ENCODE peak calls at places on chromosomes 16 and 17, in nine cellular contexts. G, A, B, R, Z, Y, E, K and O are unnamed samples. For H3K4me1, the result is how much of the 10 kb centered on the place peaks cover.

GRCh38 chr17:80260791-80261158 is at the start of gene RNF213:
- DNase-seq in K (no peak), B (peak), A (peak), Z (no peak), G (peak), Y (no peak), E (peak), R (peak), O (no peak)

GRCh38 chr16:4113358-4114256 is 2.6 kb downstream of the ADCY9 start:
- DNase-seq in E (no peak), Z (no peak), Y (no peak), A (no peak), B (no peak), G (no peak), R (peak), K (no peak), O (no peak)

GRCh38 chr17:48068491-48068961 is 20.4 kb downstream of the NFE2L1 start:
- DNase-seq in R (peak), A (no peak), G (no peak), K (no peak), Z (no peak), E (no peak), Y (peak), B (no peak), O (no peak)

GRCh38 chr17:80632046-80632581 is 87.5 kb downstream of the RPTOR start:
- DNase-seq in Y (no peak), R (no peak), G (no peak), B (no peak), A (no peak), E (no peak), K (no peak), Z (no peak), O (no peak)

GRCh38 chr17:57114085-57114673 is 29.1 kb downstream of the AKAP1 start:
- DNase-seq in A (peak), G (peak), E (no peak), R (peak), Y (no peak), B (peak), K (no peak), Z (no peak), O (no peak)

GRCh38 chr16:48158296-48158695 is 2.5 kb upstream of the ABCC12 start:
- DNase-seq in A (no peak), Z (no peak), Y (no peak), E (no peak), K (peak), G (no peak), B (no peak), R (no peak), O (no peak)

GRCh38 chr16:53991181-53992056 is 287.5 kb downstream of the FTO start:
- DNase-seq in A (no peak), Y (no peak), E (no peak), K (no peak), G (peak), B (peak), Z (no peak), R (no peak), O (no peak)

GRCh38 chr17:58565389-58566311 is 51.2 kb upstream of the MTMR4 start:
- DNase-seq in E (no peak), G (no peak), R (no peak), K (no peak), Z (no peak), B (no peak), A (no peak), Y (no peak), O (no peak)

GRCh38 chr17:48207776-48208175 is 100.2 kb downstream of the SNX11 start:
- DNase-seq in G (no peak), Y (no peak), B (no peak), Z (no peak), A (no peak), R (no peak), E (no peak), K (no peak), O (no peak)

GRCh38 chr17:47205419-47205963 is 3.7 kb upstream of the MYL4 start:
- DNase-seq in E (peak), G (peak), R (peak), B (no peak), A (no peak), Y (peak), K (peak), Z (no peak), O (no peak)

GRCh38 chr17:41415833-41416335 is 8.5 kb downstream of the KRT37 start:
- DNase-seq in A (peak), G (no peak), R (no peak), K (no peak), Y (no peak), Z (no peak), B (no peak), E (no peak), O (no peak)

GRCh38 chr17:28745777-28746473 is 2.1 kb downstream of the TRAF4 start:
- DNase-seq in Z (no peak), R (peak), E (no peak), B (no peak), K (no peak), Y (no peak), G (peak), A (no peak), O (no peak)

GRCh38 chr17:80793421-80793820 is 198.2 kb upstream of the CHMP6 start:
- DNase-seq in G (no peak), Z (no peak), Y (peak), B (no peak), E (no peak), A (no peak), K (no peak), R (peak), O (no peak)

GRCh38 chr16:46607529-46607928 is 13.7 kb downstream of the SHCBP1 start:
- DNase-seq in R (no peak), A (no peak), Z (no peak), B (peak), K (no peak), Y (no peak), E (no peak), G (no peak), O (no peak)

GRCh38 chr17:33732116-33732515 is 439.0 kb upstream of the ASIC2 start:
- DNase-seq in R (no peak), A (no peak), K (no peak), G (no peak), B (peak), Z (no peak), Y (no peak), E (no peak), O (no peak)

GRCh38 chr17:50181155-50181554 is 15.3 kb downstream of the SGCA start:
- DNase-seq in K (no peak), E (peak), Y (no peak), B (no peak), R (no peak), G (no peak), Z (no peak), A (no peak), O (no peak)

GRCh38 chr17:41864498-41864836 is 756 bp downstream of the KLHL11 start:
- DNase-seq in B (no peak), R (no peak), K (no peak), E (no peak), A (no peak), Y (peak), Z (no peak), G (no peak), O (no peak)

GRCh38 chr16:15946257-15947044 is 3.0 kb upstream of the ABCC1 start:
- DNase-seq in B (peak), A (no peak), K (no peak), G (no peak), Z (no peak), E (no peak), R (peak), Y (peak), O (no peak)

GRCh38 chr17:64778367-64779290 is 116.5 kb upstream of the SMURF2 start:
- DNase-seq in Z (no peak), A (peak), R (peak), Y (peak), G (peak), K (no peak), E (no peak), B (no peak), O (no peak)

GRCh38 chr16:4517812-4518211 is 20.8 kb downstream of the CDIP1 start:
- DNase-seq in B (peak), E (no peak), A (no peak), Z (no peak), K (no peak), Y (no peak), R (peak), G (no peak), O (no peak)

GRCh38 chr16:84650062-84650991 is 2.0 kb downstream of the KLHL36 start:
- DNase-seq in R (no peak), Y (no peak), K (no peak), B (no peak), A (no peak), Z (no peak), G (no peak), E (no peak), O (no peak)

GRCh38 chr16:87552772-87553171 is 49.5 kb upstream of the JPH3 start:
- DNase-seq in Y (no peak), E (no peak), A (no peak), G (no peak), Z (no peak), R (no peak), K (no peak), B (no peak), O (no peak)

GRCh38 chr17:73822371-73822770 is 178.1 kb upstream of the SDK2 start:
- DNase-seq in Y (peak), B (no peak), R (no peak), G (no peak), E (no peak), K (no peak), Z (no peak), A (no peak), O (no peak)

GRCh38 chr17:41332239-41332638 is 16.7 kb upstream of the KRTAP17-1 start:
- DNase-seq in E (no peak), Y (no peak), R (no peak), K (no peak), A (no peak), G (no peak), B (no peak), Z (peak), O (no peak)

GRCh38 chr17:80653856-80654255 is 109.2 kb downstream of the RPTOR start:
- DNase-seq in Y (no peak), A (no peak), R (no peak), K (no peak), E (no peak), Z (no peak), B (no peak), G (no peak), O (no peak)

GRCh38 chr16:89274561-89275283 is 57.2 kb downstream of the ZNF778 start:
- DNase-seq in Z (no peak), R (no peak), B (no peak), E (no peak), K (no peak), A (no peak), G (no peak), Y (no peak), O (no peak)

GRCh38 chr16:54699656-54700055 is 231.0 kb upstream of the IRX5 start:
- DNase-seq in B (no peak), Y (no peak), R (no peak), A (no peak), E (no peak), Z (peak), K (no peak), G (no peak), O (no peak)

GRCh38 chr16:761580-761979 is 1.0 kb downstream of the MSLN start:
- DNase-seq in Z (no peak), Y (no peak), A (no peak), K (no peak), E (no peak), R (no peak), G (no peak), B (no peak), O (no peak)

GRCh38 chr16:87390641-87391323 is 1.4 kb upstream of the MAP1LC3B start:
- DNase-seq in Z (no peak), Y (peak), A (peak), G (no peak), E (no peak), K (no peak), B (no peak), R (peak), O (no peak)

GRCh38 chr16:67741118-67741517 is 22.0 kb upstream of the GFOD2 start:
- DNase-seq in Z (no peak), K (no peak), A (no peak), R (no peak), B (no peak), E (no peak), Y (no peak), G (no peak), O (no peak)
- TF ChIP-seq POLR2A in Z (no peak), K (no peak), A (no peak), R (no peak), B (no peak), E (no peak), Y (no peak), G (no peak), O (no peak)

GRCh38 chr16:70573451-70574121 is 50.0 kb downstream of the SF3B3 start:
- DNase-seq in A (no peak), Z (no peak), Y (peak), E (peak), G (no peak), K (no peak), B (peak), R (no peak), O (no peak)

GRCh38 chr16:70571623-70572022 is 48.0 kb downstream of the SF3B3 start:
- DNase-seq in R (no peak), Z (no peak), Y (no peak), G (no peak), K (no peak), E (no peak), A (no peak), B (no peak), O (no peak)

GRCh38 chr16:70570967-70571570 is 47.5 kb downstream of the SF3B3 start:
- DNase-seq in G (no peak), B (no peak), E (no peak), R (no peak), Z (no peak), K (no peak), A (no peak), Y (no peak), O (no peak)

GRCh38 chr16:70572050-70572925 is 48.7 kb downstream of the SF3B3 start:
- DNase-seq in G (no peak), E (no peak), Z (no peak), A (no peak), B (peak), Y (no peak), R (no peak), K (no peak), O (no peak)

GRCh38 chr16:70572926-70573270 is 49.3 kb downstream of the SF3B3 start:
- DNase-seq in A (no peak), Z (no peak), Y (no peak), K (no peak), B (no peak), G (no peak), R (no peak), E (no peak), O (no peak)
- H3K4me1 ChIP-seq in A (under half), Z (half or more), Y (under half), K (under half), B (half or more), G (under half), R (under half), E (under half), O (half or more)

GRCh38 chr16:67456383-67457140 is 24.4 kb downstream of the ATP6V0D1 start:
- DNase-seq in A (peak), G (peak), Y (peak), Z (no peak), E (peak), K (no peak), R (no peak), B (no peak), O (no peak)
- H3K27ac ChIP-seq in A (peak), G (peak), Y (peak), Z (peak), E (peak), K (no peak), R (peak), B (no peak), O (peak)

DNA sequence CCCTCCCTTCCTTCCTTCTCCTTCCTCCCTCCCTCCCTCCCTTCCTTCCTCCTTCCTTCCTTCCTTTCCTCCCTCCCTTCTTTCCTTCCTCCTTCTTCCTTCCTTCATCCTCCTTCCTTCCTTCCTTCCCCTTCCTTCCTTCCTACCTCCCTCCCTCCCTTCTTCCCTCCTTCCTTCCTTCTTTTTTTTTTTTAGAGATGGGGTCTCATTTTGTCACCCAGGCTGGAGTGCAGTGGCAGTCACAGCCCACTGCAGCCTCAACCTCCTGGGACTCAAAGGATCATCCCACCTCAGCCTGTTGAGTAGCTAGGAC is 44.6 kb downstream of the COX4I1 start:
- DNase-seq in K (no peak), E (no peak), A (no peak), Y (no peak), B (no peak), G (no peak), R (no peak), Z (no peak), O (no peak)
- TF ChIP-seq POLR2A in K (no peak), E (no peak), A (no peak), Y (no peak), B (no peak), G (no peak), R (no peak), Z (no peak), O (no peak)

GRCh38 chr17:17042381-17042736 is at the start of gene MPRIP:
- DNase-seq in Y (no peak), A (no peak), K (no peak), Z (no peak), E (no peak), R (no peak), G (no peak), B (no peak), O (no peak)
- H3K4me1 ChIP-seq in Y (half or more), A (under half), K (under half), Z (half or more), E (under half), R (half or more), G (half or more), B (under half), O (half or more)

DNA sequence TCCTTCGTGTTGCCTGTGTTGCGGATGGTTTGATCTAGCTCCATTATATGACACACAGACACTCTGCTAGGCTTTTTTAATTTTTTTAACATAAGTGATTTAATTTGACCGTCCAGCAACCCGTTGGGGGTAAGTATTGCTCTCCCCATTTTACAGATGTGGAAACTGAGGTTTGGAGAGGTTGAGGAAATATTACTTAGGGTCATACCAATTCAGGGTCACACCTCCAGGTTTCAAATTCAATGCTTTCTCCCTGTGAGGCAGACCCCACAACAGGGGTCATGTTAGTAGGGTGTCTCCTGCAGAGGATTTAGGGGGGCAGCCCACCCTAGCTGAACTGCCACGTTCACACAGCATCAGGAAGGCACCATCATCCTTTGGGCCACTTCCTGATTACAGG is 179.4 kb downstream of the COPRS start:
- DNase-seq in G (no peak), A (no peak), Z (no peak), Y (no peak), K (no peak), R (no peak), E (no peak), B (no peak), O (no peak)
- H3K27ac ChIP-seq in G (no peak), A (no peak), Z (no peak), Y (no peak), K (no peak), R (no peak), E (no peak), B (no peak), O (no peak)

DNA sequence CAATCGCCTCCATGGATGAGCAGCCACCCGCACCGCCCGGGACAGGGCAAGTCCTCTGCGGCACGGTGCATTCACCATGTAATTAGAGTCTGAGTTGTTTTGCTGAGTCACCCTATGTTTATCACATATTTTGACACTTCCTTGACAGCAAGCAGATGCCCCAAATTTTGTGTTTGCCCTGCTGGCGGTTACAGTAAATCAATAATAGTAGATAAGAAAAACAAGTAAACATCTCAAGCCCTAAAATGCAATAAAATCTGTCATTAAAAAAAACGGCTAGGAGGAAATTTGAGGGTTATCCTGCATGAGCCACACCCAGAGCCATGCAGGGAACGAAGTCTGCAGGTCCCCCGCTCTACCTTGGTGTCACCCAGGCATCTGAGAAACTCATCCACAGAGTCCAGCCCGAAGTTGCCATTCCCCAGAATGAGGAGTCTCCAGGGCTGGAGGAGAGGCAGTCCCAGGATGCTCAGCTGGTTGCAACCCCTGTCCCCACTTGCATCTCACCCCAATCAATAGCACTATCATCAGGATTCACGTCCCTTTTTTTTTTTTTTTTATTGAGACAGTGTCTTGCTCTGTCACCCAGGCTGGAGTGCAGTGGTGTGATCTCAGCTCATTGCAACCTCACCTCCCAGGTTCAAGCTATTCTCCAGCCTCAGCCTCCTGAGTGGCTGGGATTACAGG is 16.5 kb upstream of the ST6GALNAC1 start:
- DNase-seq in A (no peak), B (no peak), K (no peak), E (no peak), R (no peak), Z (no peak), G (no peak), Y (peak), O (no peak)
- TF ChIP-seq POLR2A in A (no peak), B (no peak), K (no peak), E (no peak), R (no peak), Z (no peak), G (no peak), Y (no peak), O (no peak)